ENCODE peak calls at places on chromosomes 12 and 14, in six cellular contexts. I, U, O, M, V and Z are unnamed samples.

GRCh38 chr12:95625012-95625411 is 73.7 kb upstream of the USP44 start:
- DNase-seq in I (no peak), U (no peak), O (peak), M (no peak), V (no peak), Z (no peak)

GRCh38 chr14:75793806-75794205 is 132.8 kb downstream of the TTLL5 start:
- DNase-seq in I (no peak), U (no peak), O (no peak), M (no peak), V (no peak), Z (no peak)

GRCh38 chr12:119988440-119988787 is 622 bp upstream of the BICDL1 start:
- DNase-seq in I (no peak), U (no peak), O (no peak), M (peak), V (no peak), Z (no peak)

GRCh38 chr12:46825526-46826414 is at the start of gene SLC38A4:
- DNase-seq in I (peak), U (peak), O (peak), M (peak), V (peak), Z (peak)

GRCh38 chr12:26699237-26699636 is 133.8 kb downstream of the ITPR2 start:
- DNase-seq in I (no peak), U (no peak), O (no peak), M (peak), V (no peak), Z (no peak)

GRCh38 chr12:10392394-10392930 is 2.6 kb upstream of the KLRK1 start:
- DNase-seq in I (no peak), U (no peak), O (no peak), M (peak), V (no peak), Z (no peak)

GRCh38 chr12:23899434-23899833 is 50.0 kb downstream of the SOX5 start:
- DNase-seq in I (no peak), U (no peak), O (no peak), M (peak), V (no peak), Z (no peak)

GRCh38 chr12:39341179-39341578 is 101.7 kb downstream of the KIF21A start:
- DNase-seq in I (no peak), U (no peak), O (no peak), M (no peak), V (no peak), Z (no peak)

GRCh38 chr12:104733717-104734175 is 224.3 kb downstream of the SLC41A2 start:
- DNase-seq in I (no peak), U (no peak), O (no peak), M (no peak), V (peak), Z (no peak)

GRCh38 chr12:111091036-111091435 is 170.7 kb upstream of the MYL2 start:
- DNase-seq in I (no peak), U (no peak), O (no peak), M (no peak), V (no peak), Z (no peak)

GRCh38 chr12:84843588-84844144 is 68.9 kb downstream of the SLC6A15 start:
- DNase-seq in I (no peak), U (no peak), O (no peak), M (no peak), V (no peak), Z (no peak)

GRCh38 chr14:92651793-92652382 is 96.5 kb downstream of the LGMN start:
- DNase-seq in I (no peak), U (no peak), O (peak), M (no peak), V (no peak), Z (no peak)

GRCh38 chr12:65510584-65511050 is 232.1 kb downstream of the MSRB3 start:
- DNase-seq in I (no peak), U (peak), O (peak), M (no peak), V (no peak), Z (peak)

GRCh38 chr12:83461326-83461985 is 774.8 kb downstream of the TMTC2 start:
- DNase-seq in I (no peak), U (no peak), O (no peak), M (no peak), V (no peak), Z (no peak)

GRCh38 chr12:8681129-8681902 is 16.5 kb upstream of the RIMKLB start:
- DNase-seq in I (no peak), U (no peak), O (no peak), M (peak), V (no peak), Z (no peak)

GRCh38 chr12:124738636-124739467 is 124.8 kb downstream of the SCARB1 start:
- DNase-seq in I (no peak), U (no peak), O (no peak), M (no peak), V (no peak), Z (peak)

GRCh38 chr14:80498533-80498932 is 287.2 kb upstream of the DIO2 start:
- DNase-seq in I (no peak), U (no peak), O (no peak), M (no peak), V (no peak), Z (no peak)

GRCh38 chr14:32417956-32418552 is 89.0 kb downstream of the AKAP6 start:
- DNase-seq in I (no peak), U (no peak), O (peak), M (peak), V (no peak), Z (no peak)

GRCh38 chr12:79983492-79983891 is 48.6 kb upstream of the PPP1R12A start:
- DNase-seq in I (no peak), U (no peak), O (no peak), M (peak), V (no peak), Z (no peak)

DNA sequence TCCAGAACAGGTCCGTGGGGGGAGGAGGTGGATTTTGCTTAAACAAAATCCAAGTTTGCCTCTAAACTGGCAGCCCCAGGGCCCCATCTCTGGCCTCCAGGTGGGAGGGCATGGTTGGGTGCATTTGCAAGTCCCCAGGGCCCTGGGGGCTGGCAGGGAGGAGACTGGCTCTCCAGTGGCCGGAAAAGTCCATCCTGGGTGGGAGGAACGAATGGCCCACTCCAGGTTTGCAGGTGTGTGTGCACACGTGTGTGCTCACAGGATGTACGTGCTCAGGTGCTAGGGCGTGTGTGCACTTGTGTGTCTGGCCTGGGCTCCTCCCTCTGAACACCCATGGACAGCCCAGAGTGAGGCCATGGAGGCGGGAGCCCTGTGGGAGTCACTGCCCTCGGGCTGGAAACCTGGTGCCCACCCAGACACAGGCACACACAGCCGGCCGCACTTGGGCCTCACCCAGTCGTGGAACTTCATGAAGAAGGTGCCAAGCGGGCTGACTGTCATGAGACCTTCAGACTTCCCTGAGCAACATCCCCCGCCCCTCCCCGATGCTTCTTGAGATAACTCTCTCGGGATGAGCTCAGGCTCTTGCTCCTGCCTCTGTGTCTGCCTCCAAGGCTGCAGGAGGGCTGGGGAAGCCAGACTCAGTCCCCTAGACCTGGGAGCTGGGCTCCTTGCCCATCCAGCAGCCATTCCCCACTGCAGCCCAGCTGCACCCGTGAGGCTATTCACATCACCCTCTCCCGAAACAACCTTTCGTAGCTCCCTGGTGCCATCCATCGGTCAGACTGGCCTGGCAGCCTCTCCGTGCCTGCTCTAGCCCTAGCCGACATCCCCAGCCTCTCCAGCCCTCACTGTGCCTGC is 9.4 kb downstream of the AHNAK2 start:
- DNase-seq in I (no peak), U (peak), O (peak), M (peak), V (no peak), Z (no peak)
- TF ChIP-seq CTCF in I (no peak), U (no peak), O (no peak), M (no peak), V (no peak), Z (no peak)

DNA sequence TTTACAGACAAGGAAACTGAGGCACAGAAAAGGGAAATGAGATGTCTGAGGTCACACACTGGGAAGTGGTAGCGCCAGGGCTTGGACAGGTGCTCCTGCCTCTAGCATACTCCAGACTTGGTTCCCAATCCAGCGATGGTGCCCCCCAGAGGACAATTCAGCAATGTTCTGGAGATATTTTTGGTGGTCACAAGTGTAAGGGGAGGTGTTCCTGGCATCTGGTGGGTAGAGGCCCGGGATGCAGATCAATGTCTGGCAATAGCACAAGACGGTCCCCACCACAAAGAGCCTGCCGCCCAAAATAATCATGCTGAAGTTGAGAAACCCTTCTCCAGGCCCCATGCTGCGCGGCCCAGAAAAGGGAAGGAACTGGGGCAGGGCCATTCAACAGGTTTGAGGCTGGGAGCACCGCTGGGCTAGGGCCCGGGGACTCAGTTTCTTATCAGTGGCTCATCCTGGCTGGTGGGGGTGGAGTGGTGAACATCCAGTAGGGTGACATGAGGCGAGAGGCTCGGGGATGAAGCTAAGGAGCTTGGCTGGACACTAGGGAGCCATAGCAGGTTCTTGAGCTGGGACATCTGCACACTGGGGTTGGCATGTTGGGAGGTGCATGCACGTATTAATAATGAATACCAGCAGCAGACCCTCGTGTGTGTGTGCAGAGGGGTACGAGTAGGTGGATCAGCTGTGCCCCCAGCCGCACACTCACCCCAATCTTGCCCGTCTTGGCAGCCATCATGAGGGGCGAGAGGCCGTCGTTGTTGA is 35.1 kb downstream of the TRPV4 start:
- DNase-seq in I (no peak), U (no peak), O (no peak), M (no peak), V (peak), Z (no peak)
- TF ChIP-seq CTCF in I (no peak), U (no peak), O (no peak), M (peak), V (no peak), Z (peak)

GRCh38 chr14:26276757-26277156 is 321.1 kb downstream of the NOVA1 start:
- DNase-seq in I (no peak), U (no peak), O (no peak), M (no peak), V (peak), Z (peak)
- TF ChIP-seq CTCF in I (no peak), U (no peak), O (no peak), M (peak), V (peak), Z (peak)

GRCh38 chr12:109064143-109064542 is 11.8 kb downstream of the USP30 start:
- DNase-seq in I (no peak), U (no peak), O (peak), M (no peak), V (no peak), Z (no peak)
- TF ChIP-seq CTCF in I (no peak), U (no peak), O (no peak), M (no peak), V (no peak), Z (no peak)

GRCh38 chr14:64763801-64764511 is 59.7 kb downstream of the PLEKHG3 start:
- DNase-seq in I (no peak), U (no peak), O (no peak), M (no peak), V (no peak), Z (no peak)
- TF ChIP-seq CTCF in I (no peak), U (no peak), O (no peak), M (peak), V (no peak), Z (no peak)

DNA sequence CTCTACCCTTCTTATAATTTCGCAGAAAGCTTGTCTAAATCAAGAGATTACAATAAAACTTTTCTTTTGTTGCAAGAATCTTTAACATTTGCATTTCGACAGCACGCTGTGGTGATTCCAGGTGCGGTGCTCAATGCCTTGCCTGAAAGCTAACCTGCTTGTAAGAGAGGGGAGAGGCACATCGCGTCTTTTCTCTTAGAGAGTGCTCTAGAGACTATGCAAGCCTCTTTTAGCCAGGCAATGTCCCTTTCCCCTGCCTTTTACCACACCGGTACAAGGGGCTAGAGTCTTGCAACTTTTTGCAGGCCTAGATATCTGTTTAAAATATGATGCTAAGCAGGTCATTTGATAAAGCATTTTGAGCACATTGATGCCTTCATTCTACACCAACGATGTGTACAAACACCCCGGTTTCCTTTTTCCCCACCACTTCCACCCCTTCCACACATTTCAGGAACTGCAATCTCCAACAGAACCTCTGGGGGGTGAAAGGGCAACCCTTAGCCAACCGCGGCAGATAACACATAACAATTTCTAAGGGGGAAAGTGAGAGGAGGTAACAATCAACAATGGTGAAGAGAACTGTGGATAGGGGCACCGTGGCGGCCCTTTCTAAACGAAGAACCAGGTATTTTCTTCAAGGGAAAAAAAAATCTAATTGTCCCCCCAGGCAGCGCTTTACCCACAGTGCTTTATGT is 1.3 kb downstream of the KITLG start:
- DNase-seq in I (no peak), U (no peak), O (peak), M (peak), V (peak), Z (peak)
- TF ChIP-seq CTCF in I (no peak), U (peak), O (peak), M (peak), V (peak), Z (peak)

DNA sequence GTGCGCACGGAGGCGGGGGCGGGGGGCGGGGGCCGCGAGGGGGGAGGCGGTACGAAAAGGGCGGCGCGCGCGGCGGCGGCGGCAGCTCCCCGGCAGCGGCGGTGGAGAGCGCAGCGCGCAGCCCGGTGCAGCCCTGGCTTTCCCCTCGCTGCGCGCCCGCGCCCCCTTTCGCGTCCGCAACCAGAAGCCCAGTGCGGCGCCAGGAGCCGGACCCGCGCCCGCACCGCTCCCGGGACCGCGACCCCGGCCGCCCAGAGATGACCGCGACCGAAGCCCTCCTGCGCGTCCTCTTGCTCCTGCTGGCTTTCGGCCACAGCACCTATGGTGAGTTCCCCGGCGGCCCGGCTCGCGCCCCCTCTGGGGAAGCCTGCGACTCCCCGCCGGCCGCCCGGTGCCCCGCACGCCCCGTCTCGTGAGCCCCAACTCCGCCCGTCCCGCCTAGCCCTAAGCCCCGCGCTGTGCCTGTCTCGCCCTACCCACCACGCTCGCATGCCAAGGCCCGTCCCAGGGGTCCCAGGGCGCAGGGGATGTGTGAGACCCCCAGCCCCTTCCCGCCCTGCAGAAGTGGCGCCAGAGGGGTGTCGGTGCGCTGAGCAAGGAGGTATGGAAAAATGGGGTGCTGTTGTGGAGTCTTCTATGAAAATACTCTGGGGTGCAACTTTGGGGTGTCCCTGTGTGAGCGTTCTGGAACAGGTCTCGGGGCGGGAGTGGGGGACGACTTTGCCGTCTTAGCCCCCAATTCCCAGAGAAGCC is at the start of gene DLK1:
- DNase-seq in I (peak), U (no peak), O (no peak), M (no peak), V (peak), Z (no peak)
- TF ChIP-seq CTCF in I (no peak), U (no peak), O (no peak), M (no peak), V (no peak), Z (no peak)

DNA sequence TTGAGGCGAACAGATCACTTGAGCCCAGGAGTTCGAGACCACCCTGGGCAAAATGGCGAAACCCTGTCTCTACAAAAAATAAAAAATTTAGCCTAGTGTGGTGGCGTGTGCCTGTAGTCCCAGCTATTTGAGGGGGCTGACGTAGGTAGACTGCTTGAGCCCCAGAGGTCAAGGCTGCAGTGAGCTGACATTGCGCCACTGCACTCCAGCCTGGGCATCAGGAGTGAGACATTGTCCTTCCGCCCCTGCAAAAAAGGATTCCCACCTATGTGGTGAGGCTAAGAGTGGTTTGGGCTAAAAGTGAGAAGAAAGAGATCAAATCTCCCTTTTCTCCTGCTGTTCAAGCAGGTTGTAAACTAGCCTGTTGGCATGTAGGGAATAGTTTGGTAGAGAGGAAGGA is 5.0 kb upstream of the KTN1 start:
- DNase-seq in I (no peak), U (no peak), O (no peak), M (no peak), V (no peak), Z (no peak)
- TF ChIP-seq CTCF in I (no peak), U (no peak), O (no peak), M (no peak), V (no peak), Z (no peak)

GRCh38 chr12:33265037-33265436 is 174.6 kb downstream of the SYT10 start:
- DNase-seq in I (no peak), U (no peak), O (no peak), M (peak), V (no peak), Z (no peak)
- TF ChIP-seq CTCF in I (no peak), U (no peak), O (no peak), M (no peak), V (no peak), Z (no peak)